ENCODE peak calls at places on chromosomes 16 and 17, in eight cellular contexts. One of them, this sample, is unnamed.

GRCh38 chr16:82655315-82655714 is 28.5 kb downstream of the CDH13 start:
- DNase-seq in HCT116: no peak
- DNase-seq in mucosa of descending colon: no peak
- DNase-seq in OCI-LY7: no peak
- DNase-seq in fibroblast of mammary gland: peak
- DNase-seq in MG63: peak
- DNase-seq in spleen: no peak
- DNase-seq in AG04449: peak
- DNase-seq in this sample: peak

GRCh38 chr17:17146791-17147406 is 59.2 kb downstream of the PLD6 start:
- DNase-seq in HCT116: peak
- DNase-seq in mucosa of descending colon: peak
- DNase-seq in OCI-LY7: peak
- DNase-seq in fibroblast of mammary gland: peak
- DNase-seq in MG63: peak
- DNase-seq in spleen: no peak
- DNase-seq in AG04449: no peak
- DNase-seq in this sample: no peak

GRCh38 chr17:17710728-17711541 is 29.7 kb downstream of the RAI1 start:
- DNase-seq in HCT116: peak
- DNase-seq in mucosa of descending colon: peak
- DNase-seq in OCI-LY7: no peak
- DNase-seq in fibroblast of mammary gland: peak
- DNase-seq in MG63: peak
- DNase-seq in spleen: no peak
- DNase-seq in AG04449: peak
- DNase-seq in this sample: peak

GRCh38 chr16:4053663-4054479 is 62.4 kb downstream of the ADCY9 start:
- DNase-seq in HCT116: peak
- DNase-seq in mucosa of descending colon: no peak
- DNase-seq in OCI-LY7: no peak
- DNase-seq in fibroblast of mammary gland: peak
- DNase-seq in MG63: peak
- DNase-seq in spleen: peak
- DNase-seq in AG04449: peak
- DNase-seq in this sample: peak

GRCh38 chr16:1989209-1989825 is 453 bp upstream of the SYNGR3 start:
- DNase-seq in HCT116: no peak
- DNase-seq in mucosa of descending colon: no peak
- DNase-seq in OCI-LY7: no peak
- DNase-seq in fibroblast of mammary gland: no peak
- DNase-seq in MG63: no peak
- DNase-seq in spleen: no peak
- DNase-seq in AG04449: no peak
- DNase-seq in this sample: no peak

GRCh38 chr17:77800832-77801231 is 157.7 kb upstream of the TNRC6C start:
- DNase-seq in HCT116: no peak
- DNase-seq in mucosa of descending colon: no peak
- DNase-seq in OCI-LY7: no peak
- DNase-seq in fibroblast of mammary gland: no peak
- DNase-seq in MG63: no peak
- DNase-seq in spleen: peak
- DNase-seq in AG04449: no peak
- DNase-seq in this sample: no peak

GRCh38 chr17:28716740-28717577 is 709 bp downstream of the RAB34 start:
- DNase-seq in HCT116: no peak
- DNase-seq in mucosa of descending colon: peak
- DNase-seq in OCI-LY7: no peak
- DNase-seq in fibroblast of mammary gland: peak
- DNase-seq in MG63: peak
- DNase-seq in spleen: no peak
- DNase-seq in AG04449: no peak
- DNase-seq in this sample: no peak

GRCh38 chr17:82320956-82321927 is 3.8 kb upstream of the CD7 start:
- DNase-seq in HCT116: no peak
- DNase-seq in mucosa of descending colon: no peak
- DNase-seq in OCI-LY7: peak
- DNase-seq in fibroblast of mammary gland: no peak
- DNase-seq in MG63: peak
- DNase-seq in spleen: peak
- DNase-seq in AG04449: no peak
- DNase-seq in this sample: no peak

GRCh38 chr16:68732068-68732680 is 4.9 kb upstream of the CDH1 start:
- DNase-seq in HCT116: peak
- DNase-seq in mucosa of descending colon: peak
- DNase-seq in OCI-LY7: no peak
- DNase-seq in fibroblast of mammary gland: no peak
- DNase-seq in MG63: peak
- DNase-seq in spleen: no peak
- DNase-seq in AG04449: no peak
- DNase-seq in this sample: no peak

GRCh38 chr17:80761421-80761871 is 216.8 kb downstream of the RPTOR start:
- DNase-seq in HCT116: peak
- DNase-seq in mucosa of descending colon: no peak
- DNase-seq in OCI-LY7: no peak
- DNase-seq in fibroblast of mammary gland: peak
- DNase-seq in MG63: no peak
- DNase-seq in spleen: no peak
- DNase-seq in AG04449: no peak
- DNase-seq in this sample: peak

GRCh38 chr16:68355447-68356248 is 44.8 kb downstream of the PRMT7 start:
- DNase-seq in HCT116: no peak
- DNase-seq in mucosa of descending colon: no peak
- DNase-seq in OCI-LY7: no peak
- DNase-seq in fibroblast of mammary gland: no peak
- DNase-seq in MG63: no peak
- DNase-seq in spleen: no peak
- DNase-seq in AG04449: no peak
- DNase-seq in this sample: no peak

GRCh38 chr16:17258848-17259713 is 211.7 kb downstream of the XYLT1 start:
- DNase-seq in HCT116: no peak
- DNase-seq in mucosa of descending colon: no peak
- DNase-seq in OCI-LY7: peak
- DNase-seq in fibroblast of mammary gland: peak
- DNase-seq in MG63: no peak
- DNase-seq in spleen: peak
- DNase-seq in AG04449: no peak
- DNase-seq in this sample: no peak

GRCh38 chr16:84117482-84117843 is 721 bp upstream of the MBTPS1 start:
- DNase-seq in HCT116: no peak
- DNase-seq in mucosa of descending colon: no peak
- DNase-seq in OCI-LY7: peak
- DNase-seq in fibroblast of mammary gland: peak
- DNase-seq in MG63: no peak
- DNase-seq in spleen: no peak
- DNase-seq in AG04449: no peak
- DNase-seq in this sample: no peak

GRCh38 chr17:11948791-11949190 is 48.5 kb downstream of the ZNF18 start:
- DNase-seq in HCT116: peak
- DNase-seq in mucosa of descending colon: no peak
- DNase-seq in OCI-LY7: no peak
- DNase-seq in fibroblast of mammary gland: peak
- DNase-seq in MG63: peak
- DNase-seq in spleen: no peak
- DNase-seq in AG04449: peak
- DNase-seq in this sample: no peak

DNA sequence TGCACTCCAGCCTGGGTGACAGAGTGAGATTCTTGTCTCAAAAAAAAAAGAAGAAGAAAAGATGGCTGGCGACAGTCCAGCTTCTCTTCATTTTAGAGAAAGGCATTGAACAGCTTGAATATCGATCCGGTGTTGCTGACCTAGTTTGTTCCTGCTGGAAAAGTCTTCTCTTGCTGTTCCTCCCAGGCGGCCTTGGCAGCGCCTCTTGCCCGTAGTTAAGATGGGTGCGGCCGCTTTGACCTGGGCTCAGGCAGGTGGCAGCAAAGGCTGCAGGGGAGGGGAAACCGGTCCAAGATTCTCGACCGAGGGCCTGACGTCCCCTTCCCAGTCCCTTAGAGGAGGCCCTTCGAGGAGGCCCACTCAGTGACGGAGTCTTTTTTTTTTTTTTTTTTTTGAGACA is 3.8 kb upstream of the ZNF764 start:
- DNase-seq in HCT116: no peak
- DNase-seq in mucosa of descending colon: peak
- DNase-seq in OCI-LY7: no peak
- DNase-seq in fibroblast of mammary gland: no peak
- DNase-seq in MG63: no peak
- DNase-seq in spleen: no peak
- DNase-seq in AG04449: no peak
- DNase-seq in this sample: no peak
- H3K4me3 ChIP-seq in HCT116: no peak
- H3K4me3 ChIP-seq in mucosa of descending colon: no peak
- H3K4me3 ChIP-seq in OCI-LY7: no peak
- H3K4me3 ChIP-seq in fibroblast of mammary gland: no peak
- H3K4me3 ChIP-seq in MG63: no peak
- H3K4me3 ChIP-seq in spleen: peak
- H3K4me3 ChIP-seq in AG04449: no peak
- H3K4me3 ChIP-seq in this sample: no peak

GRCh38 chr16:14001521-14001920 is 69.6 kb upstream of the MRTFB start:
- DNase-seq in HCT116: no peak
- DNase-seq in mucosa of descending colon: no peak
- DNase-seq in OCI-LY7: no peak
- DNase-seq in fibroblast of mammary gland: no peak
- DNase-seq in MG63: no peak
- DNase-seq in spleen: no peak
- DNase-seq in AG04449: no peak
- DNase-seq in this sample: no peak

GRCh38 chr16:14004719-14005315 is 66.3 kb upstream of the MRTFB start:
- DNase-seq in HCT116: no peak
- DNase-seq in mucosa of descending colon: no peak
- DNase-seq in OCI-LY7: no peak
- DNase-seq in fibroblast of mammary gland: peak
- DNase-seq in MG63: no peak
- DNase-seq in spleen: no peak
- DNase-seq in AG04449: no peak
- DNase-seq in this sample: no peak

GRCh38 chr16:14004031-14004718 is 66.9 kb upstream of the MRTFB start:
- DNase-seq in HCT116: no peak
- DNase-seq in mucosa of descending colon: no peak
- DNase-seq in OCI-LY7: no peak
- DNase-seq in fibroblast of mammary gland: peak
- DNase-seq in MG63: no peak
- DNase-seq in spleen: no peak
- DNase-seq in AG04449: no peak
- DNase-seq in this sample: no peak

GRCh38 chr16:14003119-14003570 is 68.0 kb upstream of the MRTFB start:
- DNase-seq in HCT116: no peak
- DNase-seq in mucosa of descending colon: peak
- DNase-seq in OCI-LY7: peak
- DNase-seq in fibroblast of mammary gland: peak
- DNase-seq in MG63: peak
- DNase-seq in spleen: peak
- DNase-seq in AG04449: no peak
- DNase-seq in this sample: peak

DNA sequence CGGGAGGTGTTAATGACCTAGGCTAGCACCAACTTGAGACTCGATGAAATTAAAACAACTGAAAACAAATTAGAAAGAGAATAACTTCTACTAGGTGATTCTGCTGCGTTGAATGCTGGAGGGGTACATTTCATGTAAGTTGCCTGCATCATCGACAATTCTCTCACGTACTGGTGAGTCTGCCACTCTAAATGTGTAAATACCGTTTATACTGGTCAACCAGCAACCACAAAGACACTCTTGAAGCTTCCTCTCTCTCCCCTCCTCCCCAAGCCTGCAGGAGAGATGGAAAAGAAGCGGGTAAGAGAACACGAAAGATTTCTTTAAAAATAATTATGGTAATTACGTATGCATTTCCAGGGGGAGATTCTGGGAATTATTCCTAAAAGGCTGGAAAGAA is 68.7 kb upstream of the MRTFB start:
- DNase-seq in HCT116: no peak
- DNase-seq in mucosa of descending colon: no peak
- DNase-seq in OCI-LY7: no peak
- DNase-seq in fibroblast of mammary gland: peak
- DNase-seq in MG63: no peak
- DNase-seq in spleen: no peak
- DNase-seq in AG04449: no peak
- DNase-seq in this sample: no peak
- H3K4me3 ChIP-seq in HCT116: no peak
- H3K4me3 ChIP-seq in mucosa of descending colon: no peak
- H3K4me3 ChIP-seq in OCI-LY7: no peak
- H3K4me3 ChIP-seq in fibroblast of mammary gland: no peak
- H3K4me3 ChIP-seq in MG63: no peak
- H3K4me3 ChIP-seq in spleen: no peak
- H3K4me3 ChIP-seq in AG04449: no peak
- H3K4me3 ChIP-seq in this sample: no peak

DNA sequence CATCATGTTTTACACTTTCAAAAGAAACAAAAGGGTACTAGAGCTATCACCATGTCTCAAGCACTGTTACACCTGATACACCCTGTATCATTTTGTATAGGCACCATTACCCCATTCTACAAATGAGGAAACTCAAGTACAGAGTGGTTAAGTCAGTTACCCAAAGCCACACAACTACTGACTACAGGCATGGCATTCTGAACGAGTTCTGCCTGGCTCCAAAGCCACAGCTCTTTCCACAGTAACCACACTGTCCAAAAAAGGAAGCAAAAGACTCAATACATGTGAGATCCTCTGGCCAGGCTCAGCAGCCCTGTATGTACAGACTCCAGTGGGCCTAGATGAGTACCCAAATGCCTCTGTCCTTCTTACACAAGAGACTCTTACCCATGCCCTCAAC is 4.7 kb downstream of the DYNC1LI2 start:
- DNase-seq in HCT116: no peak
- DNase-seq in mucosa of descending colon: no peak
- DNase-seq in OCI-LY7: no peak
- DNase-seq in fibroblast of mammary gland: no peak
- DNase-seq in MG63: no peak
- DNase-seq in spleen: no peak
- DNase-seq in AG04449: peak
- DNase-seq in this sample: no peak
- H3K4me3 ChIP-seq in HCT116: no peak
- H3K4me3 ChIP-seq in mucosa of descending colon: no peak
- H3K4me3 ChIP-seq in OCI-LY7: no peak
- H3K4me3 ChIP-seq in fibroblast of mammary gland: no peak
- H3K4me3 ChIP-seq in MG63: no peak
- H3K4me3 ChIP-seq in spleen: no peak
- H3K4me3 ChIP-seq in AG04449: no peak
- H3K4me3 ChIP-seq in this sample: no peak

DNA sequence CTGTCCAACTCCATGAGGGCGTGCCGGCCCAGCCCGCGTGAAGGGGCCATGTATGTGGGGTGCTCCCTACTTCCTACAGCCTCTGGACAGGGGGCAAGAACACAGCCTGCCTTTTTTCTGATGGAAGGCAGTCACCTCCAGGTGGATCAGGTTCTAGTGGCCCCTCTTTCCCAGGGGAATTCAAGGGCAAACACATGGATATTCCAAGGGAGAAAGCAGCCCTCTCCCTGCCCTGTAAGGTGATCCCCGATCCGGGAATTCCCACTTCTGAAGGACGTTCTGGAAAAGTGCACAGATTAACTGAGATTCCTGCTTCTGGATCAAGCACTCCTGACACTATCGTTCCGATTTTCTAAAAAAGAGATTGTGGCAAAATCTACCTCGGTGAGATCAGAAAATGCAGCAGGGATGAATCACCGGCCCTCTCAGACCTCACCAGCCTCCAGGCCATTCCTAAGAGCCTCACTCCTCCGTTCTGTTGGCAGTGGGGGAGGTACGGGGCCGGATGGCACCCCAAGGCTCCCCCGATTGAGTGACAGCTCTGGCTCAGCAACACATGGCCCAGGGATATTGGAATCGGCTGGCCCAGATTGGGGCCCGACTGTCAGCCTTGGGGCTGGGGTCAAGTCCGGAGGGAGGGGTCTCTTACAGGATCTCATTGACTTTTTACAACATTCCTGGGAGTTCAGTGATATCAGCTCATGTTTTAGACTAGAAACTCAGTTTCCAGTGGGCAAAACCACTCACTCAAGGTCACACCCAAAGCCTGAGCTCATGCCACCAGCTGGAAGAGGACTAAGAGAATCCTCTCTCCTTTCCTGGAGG is 12.3 kb downstream of the STX1B start:
- DNase-seq in HCT116: peak
- DNase-seq in mucosa of descending colon: no peak
- DNase-seq in OCI-LY7: no peak
- DNase-seq in fibroblast of mammary gland: peak
- DNase-seq in MG63: peak
- DNase-seq in spleen: no peak
- DNase-seq in AG04449: no peak
- DNase-seq in this sample: peak
- H3K4me3 ChIP-seq in HCT116: peak
- H3K4me3 ChIP-seq in mucosa of descending colon: no peak
- H3K4me3 ChIP-seq in OCI-LY7: no peak
- H3K4me3 ChIP-seq in fibroblast of mammary gland: peak
- H3K4me3 ChIP-seq in MG63: peak
- H3K4me3 ChIP-seq in spleen: peak
- H3K4me3 ChIP-seq in AG04449: peak
- H3K4me3 ChIP-seq in this sample: peak

This sample was measured in HFF-Myc.